ENCODE peak calls at places on chromosomes 4 and X, in four cellular contexts. O is K562, W is HepG2, F is GM12878. T is an unnamed sample.

GRCh38 chrX:2928583-2929434 is at the start of gene ARSD:
- DNase-seq in W (peak), F (no peak), O (no peak), T (peak)

GRCh38 chrX:123764967-123765871 is 32.4 kb upstream of the THOC2 start:
- DNase-seq in W (no peak), O (peak), F (no peak), T (peak)

GRCh38 chrX:2710496-2710895 is 19.4 kb downstream of the CD99 start:
- DNase-seq in O (no peak), F (no peak), W (no peak), T (peak)

GRCh38 chrX:74297766-74298165 is 6.2 kb upstream of the ZCCHC13 start:
- DNase-seq in W (no peak), F (no peak), O (no peak), T (no peak)

GRCh38 chrX:15737957-15738685 is at the start of gene CA5B:
- DNase-seq in F (peak), O (peak), W (no peak), T (peak)

GRCh38 chr4:14247767-14248166 is 620.2 kb upstream of the BOD1L1 start:
- DNase-seq in F (no peak), O (no peak), W (no peak), T (no peak)

GRCh38 chr4:37797923-37798322 is 28.6 kb upstream of the PGM2 start:
- DNase-seq in W (no peak), O (no peak), F (no peak), T (no peak)

GRCh38 chr4:108877821-108878220 is 115.0 kb upstream of the ETNPPL start:
- DNase-seq in O (no peak), F (no peak), W (no peak), T (no peak)

GRCh38 chr4:16231570-16232252 is 5.4 kb upstream of the TAPT1 start:
- DNase-seq in O (no peak), W (no peak), F (no peak), T (no peak)

GRCh38 chr4:6346373-6347110 is 76.9 kb downstream of the WFS1 start:
- DNase-seq in O (no peak), F (no peak), W (no peak), T (no peak)

GRCh38 chrX:97787849-97788248 is 904.1 kb downstream of the RPA4 start:
- DNase-seq in W (no peak), F (no peak), O (no peak), T (no peak)

GRCh38 chr4:184309241-184310170 is 91.8 kb upstream of the ENPP6 start:
- DNase-seq in O (no peak), W (no peak), F (no peak), T (no peak)

GRCh38 chr4:67483868-67484602 is 61.3 kb downstream of the CENPC start:
- DNase-seq in F (no peak), W (no peak), O (no peak), T (no peak)

GRCh38 chr4:10117424-10118354 is 1.1 kb upstream of the WDR1 start:
- DNase-seq in O (no peak), W (no peak), F (peak), T (no peak)

GRCh38 chr4:53023640-53024299 is 161.7 kb downstream of the RASL11B start:
- DNase-seq in O (no peak), F (no peak), W (no peak), T (no peak)

GRCh38 chr4:141002323-141002805 is 130.9 kb downstream of the RNF150 start:
- DNase-seq in O (no peak), W (no peak), F (no peak), T (no peak)

GRCh38 chr4:169137555-169137920 is 127.5 kb upstream of the CBR4 start:
- DNase-seq in O (no peak), F (no peak), W (no peak), T (no peak)

GRCh38 chr4:25486171-25486570 is 109.1 kb downstream of the ANAPC4 start:
- DNase-seq in F (no peak), W (peak), O (no peak), T (peak)

GRCh38 chr4:21733894-21734630 is 214.5 kb downstream of the KCNIP4 start:
- DNase-seq in F (no peak), O (no peak), W (no peak), T (no peak)

GRCh38 chr4:92359481-92359880 is 55.7 kb downstream of the GRID2 start:
- DNase-seq in O (no peak), W (no peak), F (no peak), T (no peak)

GRCh38 chrX:3346436-3347329 is at the start of gene MXRA5:
- DNase-seq in F (no peak), W (no peak), O (no peak), T (no peak)

GRCh38 chr4:169106696-169107229 is 96.7 kb upstream of the CBR4 start:
- DNase-seq in O (no peak), F (no peak), W (no peak), T (no peak)

GRCh38 chrX:81202413-81202794 is 502 bp downstream of the SH3BGRL start:
- DNase-seq in O (no peak), W (no peak), F (no peak), T (no peak)

GRCh38 chr4:145487626-145488025 is 6.0 kb downstream of the SMAD1 start:
- DNase-seq in F (peak), W (no peak), O (no peak), T (no peak)

GRCh38 chr4:54232151-54232688 is 3.1 kb downstream of the PDGFRA start:
- DNase-seq in O (no peak), W (no peak), F (no peak), T (no peak)

GRCh38 chrX:734411-734810 is 103.8 kb downstream of the SHOX start:
- DNase-seq in O (no peak), W (no peak), F (no peak), T (no peak)

GRCh38 chr4:167606551-167606950 is 372.3 kb upstream of the SPOCK3 start:
- DNase-seq in F (no peak), W (no peak), O (no peak), T (no peak)

GRCh38 chr4:28966982-28967381 is 1753.2 kb upstream of the PCDH7 start:
- DNase-seq in O (no peak), F (no peak), W (no peak), T (no peak)

GRCh38 chr4:185416955-185417354 is 8.8 kb downstream of the UFSP2 start:
- DNase-seq in O (no peak), W (no peak), F (no peak), T (no peak)

GRCh38 chrX:16081357-16081756 is 42.0 kb upstream of the GRPR start:
- DNase-seq in O (no peak), F (no peak), W (no peak), T (no peak)

GRCh38 chrX:45806410-45807121 is 605.9 kb upstream of the DIPK2B start:
- DNase-seq in F (peak), O (no peak), W (no peak), T (no peak)

GRCh38 chr4:122666527-122667245 is 45.8 kb upstream of the IL21 start:
- DNase-seq in O (no peak), W (no peak), F (no peak), T (peak)

GRCh38 chrX:134377537-134377936 is 82.4 kb upstream of the HPRT1 start:
- DNase-seq in O (no peak), W (peak), F (no peak), T (peak)

GRCh38 chr4:148214529-148215166 is 227.6 kb downstream of the NR3C2 start:
- DNase-seq in W (no peak), F (no peak), O (no peak), T (no peak)

GRCh38 chrX:128816919-128817318 is 706.4 kb downstream of the SMARCA1 start:
- DNase-seq in F (no peak), W (peak), O (peak), T (no peak)

GRCh38 chr4:156194896-156195295 is 241.2 kb upstream of the CTSO start:
- DNase-seq in F (no peak), W (no peak), O (no peak), T (no peak)
- TF ChIP-seq CHD4 in F (no peak), W (no peak), O (no peak), T (no peak)

GRCh38 chr4:138390286-138390685 is 148.1 kb upstream of the SLC7A11 start:
- DNase-seq in W (no peak), F (no peak), O (no peak), T (peak)
- TF ChIP-seq CHD4 in W (no peak), F (no peak), O (no peak), T (no peak)

GRCh38 chr4:183142566-183143545 is 43.8 kb downstream of the WWC2 start:
- DNase-seq in W (no peak), F (no peak), O (no peak), T (peak)
- TF ChIP-seq CHD4 in W (no peak), F (no peak), O (no peak), T (no peak)

DNA sequence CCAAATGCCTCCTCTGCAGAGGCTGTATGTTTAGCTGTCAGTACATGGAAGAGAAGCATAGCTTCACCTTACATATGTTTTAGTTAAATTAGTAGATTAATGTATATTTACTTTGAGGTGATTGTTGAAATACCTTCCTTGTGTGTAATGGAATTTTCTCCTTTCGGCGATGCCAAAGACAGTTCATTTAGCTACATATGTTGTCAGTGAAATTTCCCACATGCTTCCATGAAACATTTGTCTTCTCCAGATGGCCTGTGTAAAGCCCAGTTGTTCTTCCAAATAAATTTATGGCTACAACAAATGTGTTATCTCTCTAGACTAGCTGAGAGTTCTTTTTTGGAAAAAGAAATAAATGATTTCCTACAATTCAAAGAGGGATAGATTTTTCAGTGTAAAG is 95.2 kb downstream of the GPAT3 start:
- DNase-seq in F (no peak), O (no peak), W (no peak), T (no peak)
- TF ChIP-seq CHD4 in F (no peak), O (no peak), W (no peak), T (no peak)

DNA sequence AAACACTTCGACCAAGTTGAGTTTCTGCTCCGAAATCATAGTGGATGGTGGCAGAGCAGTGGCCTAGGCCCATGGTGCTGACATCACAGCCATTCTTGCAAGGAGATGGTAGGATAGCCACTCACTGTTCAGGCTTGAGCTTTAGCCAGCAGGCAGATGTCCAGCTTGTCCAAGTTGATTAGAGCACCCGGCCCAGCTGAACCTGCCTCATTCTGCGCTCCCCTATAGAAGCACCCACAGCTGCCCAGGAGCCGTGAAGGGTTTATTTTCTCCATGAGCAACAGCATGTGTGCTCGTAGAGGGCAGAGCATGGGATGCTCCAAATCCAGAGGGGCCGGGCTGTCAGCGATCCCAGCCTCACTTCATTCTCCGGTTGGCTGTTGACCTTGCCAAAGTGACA is 16.2 kb downstream of the PIGG start:
- DNase-seq in O (no peak), W (no peak), F (no peak), T (no peak)
- TF ChIP-seq CHD4 in O (no peak), W (no peak), F (no peak), T (no peak)

GRCh38 chrX:50799531-50799961 is 14.4 kb downstream of the SHROOM4 start:
- DNase-seq in F (no peak), O (no peak), W (no peak), T (no peak)
- TF ChIP-seq CHD4 in F (no peak), O (no peak), W (no peak), T (no peak)

GRCh38 chr4:78689224-78689623 is 86.9 kb upstream of the BMP2K start:
- DNase-seq in W (no peak), O (no peak), F (no peak), T (no peak)

GRCh38 chr4:78687818-78688217 is 88.3 kb upstream of the BMP2K start:
- DNase-seq in O (no peak), F (no peak), W (no peak), T (no peak)

GRCh38 chr4:78691333-78691732 is 84.8 kb upstream of the BMP2K start:
- DNase-seq in W (no peak), O (peak), F (no peak), T (no peak)

GRCh38 chr4:78688385-78688784 is 87.8 kb upstream of the BMP2K start:
- DNase-seq in F (no peak), W (no peak), O (no peak), T (no peak)

DNA sequence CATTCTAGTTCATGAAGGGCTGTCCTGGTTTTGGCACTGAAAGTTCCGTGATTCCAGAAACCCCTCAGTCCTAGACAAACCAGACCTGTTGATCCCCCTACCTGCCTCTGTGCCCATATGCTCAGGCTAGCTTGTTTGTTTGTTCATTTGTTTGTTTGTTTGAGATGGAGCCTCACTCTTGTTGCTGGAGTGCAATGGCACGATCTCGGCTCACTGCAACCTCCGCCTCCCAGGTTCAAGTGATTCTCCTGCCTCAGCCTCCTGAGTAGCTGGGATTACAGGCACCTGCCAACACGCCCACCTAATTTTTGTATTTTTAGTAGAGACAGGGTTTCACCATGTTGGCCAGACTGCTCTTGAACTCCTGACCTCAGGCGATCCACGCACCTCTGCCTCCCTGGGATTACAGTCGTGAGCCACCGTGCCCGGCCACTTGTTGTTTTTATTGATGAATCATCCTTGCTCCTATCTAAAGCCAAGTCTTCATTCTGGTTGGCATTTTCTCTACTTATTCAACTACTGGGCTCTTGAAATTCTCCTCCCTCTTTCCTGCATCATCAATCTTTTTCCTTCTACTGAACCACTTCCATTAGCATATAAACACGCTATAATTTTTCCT is 86.3 kb upstream of the BMP2K start:
- DNase-seq in W (no peak), F (no peak), O (no peak), T (peak)
- TF ChIP-seq CHD4 in W (no peak), F (no peak), O (no peak), T (no peak)